ENCODE peak calls at places on chromosomes 12 and 14, in four cellular contexts. One of them, this sample, is unnamed.

GRCh38 chr12:3004655-3005565 is 45.7 kb downstream of the TEAD4 start:
- DNase-seq in PC-3: no peak
- DNase-seq in Peyer's patch: no peak
- DNase-seq in HepG2: no peak
- DNase-seq in this sample: peak; percentile 32

GRCh38 chr14:103544627-103545218 is 15.7 kb downstream of the TRMT61A start:
- DNase-seq in PC-3: no peak
- DNase-seq in Peyer's patch: no peak
- DNase-seq in HepG2: no peak
- DNase-seq in this sample: no peak

GRCh38 chr12:30925607-30926242 is 823 bp upstream of the TSPAN11 start:
- DNase-seq in PC-3: no peak
- DNase-seq in Peyer's patch: no peak
- DNase-seq in HepG2: no peak
- DNase-seq in this sample: no peak

GRCh38 chr14:92679246-92679645 is 69.2 kb downstream of the LGMN start:
- DNase-seq in PC-3: no peak
- DNase-seq in Peyer's patch: no peak
- DNase-seq in HepG2: no peak
- DNase-seq in this sample: no peak

GRCh38 chr14:93564918-93565317 is 134.2 kb downstream of the UNC79 start:
- DNase-seq in PC-3: no peak
- DNase-seq in Peyer's patch: no peak
- DNase-seq in HepG2: no peak
- DNase-seq in this sample: no peak

GRCh38 chr12:118059645-118060275 is 1.2 kb downstream of the WSB2 start:
- DNase-seq in PC-3: peak; percentile 49
- DNase-seq in Peyer's patch: no peak
- DNase-seq in HepG2: no peak
- DNase-seq in this sample: no peak

GRCh38 chr12:5071496-5071895 is 27.8 kb downstream of the KCNA5 start:
- DNase-seq in PC-3: no peak
- DNase-seq in Peyer's patch: no peak
- DNase-seq in HepG2: no peak
- DNase-seq in this sample: no peak

GRCh38 chr12:129961111-129961510 is 57.3 kb upstream of the TMEM132D start:
- DNase-seq in PC-3: peak; percentile 13
- DNase-seq in Peyer's patch: no peak
- DNase-seq in HepG2: no peak
- DNase-seq in this sample: no peak

GRCh38 chr14:91246051-91246852 is 1.7 kb upstream of the GPR68 start:
- DNase-seq in PC-3: no peak
- DNase-seq in Peyer's patch: peak; percentile 61
- DNase-seq in HepG2: no peak
- DNase-seq in this sample: no peak

DNA sequence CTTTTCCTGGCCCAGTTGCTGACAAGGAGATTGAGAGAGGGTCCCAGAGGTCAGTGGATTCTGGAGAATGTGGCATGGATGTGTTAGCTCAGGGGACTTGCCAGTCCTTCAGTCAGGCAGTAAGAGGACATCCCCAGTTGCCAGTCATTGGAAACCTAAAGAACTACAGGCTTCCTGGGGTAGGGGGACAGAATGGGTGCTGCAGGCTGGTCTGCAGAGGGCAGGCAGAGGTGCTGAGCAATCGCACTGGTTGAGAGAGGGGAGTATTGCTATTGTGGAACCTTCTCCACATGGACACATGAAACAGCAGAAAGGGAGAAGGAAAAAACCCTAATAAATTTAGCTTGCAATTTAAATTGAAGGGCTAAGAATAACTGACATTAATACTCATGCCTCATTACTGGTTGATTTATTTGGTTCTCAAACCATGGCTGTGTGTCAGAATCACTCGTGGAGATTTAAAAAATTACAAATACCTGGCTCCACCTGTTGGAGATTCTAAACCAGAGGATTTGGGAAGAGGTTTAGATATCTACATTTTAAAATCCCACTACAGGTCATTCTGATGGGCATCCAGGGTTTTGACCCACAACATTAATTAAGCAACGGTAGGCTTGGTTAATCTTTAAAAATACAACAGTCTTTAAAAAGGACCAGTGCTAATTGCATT is 71.2 kb upstream of the SLC38A2 start:
- DNase-seq in PC-3: peak; percentile 12
- DNase-seq in Peyer's patch: no peak
- DNase-seq in HepG2: no peak
- DNase-seq in this sample: no peak
- TF ChIP-seq CTCF in PC-3: peak; percentile 18
- TF ChIP-seq CTCF in Peyer's patch: no peak
- TF ChIP-seq CTCF in HepG2: no peak
- TF ChIP-seq CTCF in this sample: no peak

DNA sequence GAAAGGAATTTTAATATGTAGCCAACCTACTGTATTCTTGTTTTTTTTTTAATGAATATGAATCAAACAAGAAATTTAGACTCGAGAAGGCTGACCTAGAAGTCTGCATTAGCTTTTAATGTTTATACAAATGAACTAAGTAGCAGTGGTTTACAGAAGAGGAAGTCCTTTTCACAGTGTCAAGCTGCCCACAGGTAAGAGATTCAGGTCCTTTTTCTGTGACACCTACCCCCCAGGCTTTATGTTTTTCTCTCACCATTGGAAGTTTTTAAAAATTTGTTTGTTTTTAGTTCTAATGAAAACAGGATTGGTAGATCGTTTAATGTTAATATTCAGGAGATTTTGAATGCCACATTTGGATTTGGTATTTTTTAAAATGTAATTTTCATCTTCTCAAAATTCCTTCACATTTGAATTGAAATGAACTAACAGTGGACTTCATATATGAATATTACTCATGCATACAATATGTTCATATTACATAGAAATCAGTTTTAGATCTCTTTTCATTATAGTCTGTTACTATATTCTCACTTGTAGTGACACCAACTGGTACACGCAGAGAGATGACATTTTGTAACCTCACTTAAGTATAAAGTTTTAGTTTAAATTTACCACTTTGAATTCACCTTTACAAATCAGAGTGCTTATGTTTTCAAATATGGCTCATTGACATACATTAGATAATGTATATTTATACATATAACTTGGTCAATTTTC is 29.7 kb downstream of the ATF7IP start:
- DNase-seq in PC-3: no peak
- DNase-seq in Peyer's patch: no peak
- DNase-seq in HepG2: no peak
- DNase-seq in this sample: no peak
- H3K4me3 ChIP-seq in PC-3: no peak overlapping the region
- H3K4me3 ChIP-seq in Peyer's patch: no peak overlapping the region
- H3K4me3 ChIP-seq in HepG2: no peak overlapping the region
- H3K4me3 ChIP-seq in this sample: no peak overlapping the region

DNA sequence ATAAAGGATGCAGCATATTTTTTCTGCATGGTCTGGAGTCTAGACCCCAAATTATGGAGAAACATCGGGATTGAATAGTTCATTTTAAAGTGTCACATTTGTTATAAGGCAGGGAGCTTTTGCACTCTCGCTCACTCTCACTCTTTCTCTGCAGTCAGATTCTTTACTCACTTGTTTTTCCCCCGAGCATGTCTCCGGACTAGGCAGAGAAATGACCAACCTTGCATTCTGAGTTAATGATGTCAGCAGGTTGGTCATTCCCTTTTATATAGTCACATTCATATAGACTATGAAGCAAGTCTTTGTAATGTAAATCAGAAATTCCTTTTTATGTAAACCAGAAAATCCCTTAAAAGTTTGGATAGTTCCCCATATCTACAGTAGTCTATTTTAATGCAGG is 4.1 kb downstream of the C12orf75 start:
- DNase-seq in PC-3: peak; percentile 48
- DNase-seq in Peyer's patch: no peak
- DNase-seq in HepG2: no peak
- DNase-seq in this sample: no peak
- H3K4me1 ChIP-seq in PC-3: peaks cover 43% of the 10 kb centered on the region
- H3K4me1 ChIP-seq in Peyer's patch: no peaks in the 10 kb centered on the region
- H3K4me1 ChIP-seq in HepG2: peaks cover 30% of the 10 kb centered on the region
- H3K4me1 ChIP-seq in this sample: peaks cover 57% of the 10 kb centered on the region

GRCh38 chr12:14656846-14657245 is 39.6 kb downstream of the GUCY2C start:
- DNase-seq in PC-3: no peak
- DNase-seq in Peyer's patch: no peak
- DNase-seq in HepG2: peak; percentile 2
- DNase-seq in this sample: no peak
- TF ChIP-seq CTCF in PC-3: no peak
- TF ChIP-seq CTCF in Peyer's patch: no peak
- TF ChIP-seq CTCF in HepG2: peak; percentile 46
- TF ChIP-seq CTCF in this sample: peak; percentile 16

GRCh38 chr14:100825691-100826331 is at the start of gene MEG3:
- DNase-seq in PC-3: no peak
- DNase-seq in Peyer's patch: no peak
- DNase-seq in HepG2: no peak
- DNase-seq in this sample: no peak

GRCh38 chr14:100827751-100828447 is 2.0 kb downstream of the MEG3 start:
- DNase-seq in PC-3: peak; percentile 20
- DNase-seq in Peyer's patch: no peak
- DNase-seq in HepG2: no peak
- DNase-seq in this sample: no peak

GRCh38 chr14:100824946-100825690 is 800 bp upstream of the MEG3 start:
- DNase-seq in PC-3: no peak
- DNase-seq in Peyer's patch: no peak
- DNase-seq in HepG2: no peak
- DNase-seq in this sample: no peak

GRCh38 chr14:100827140-100827517 is 1.2 kb downstream of the MEG3 start:
- DNase-seq in PC-3: no peak
- DNase-seq in Peyer's patch: no peak
- DNase-seq in HepG2: no peak
- DNase-seq in this sample: no peak

GRCh38 chr14:100826371-100827139 is 637 bp downstream of the MEG3 start:
- DNase-seq in PC-3: no peak
- DNase-seq in Peyer's patch: no peak
- DNase-seq in HepG2: no peak
- DNase-seq in this sample: no peak
- H3K4me3 ChIP-seq in PC-3: no peak overlapping the region
- H3K4me3 ChIP-seq in Peyer's patch: peak overlapping the region; percentile 35
- H3K4me3 ChIP-seq in HepG2: no peak overlapping the region
- H3K4me3 ChIP-seq in this sample: no peak overlapping the region

This sample was measured in Caco-2.